ENCODE peak calls at places on chromosomes 5 and 9, in four cellular contexts. P is colonic mucosa; Y is CD8-positive, alpha-beta T cell; M is SK-N-SH. I is an unnamed sample.
A peak's percentile ranks its signal among the peaks of the same experiment; 100 is the strongest.

GRCh38 chr9:116380496-116380995 is 227.0 kb downstream of the PAPPA start:
- DNase-seq in Y (no peak), P (no peak), M (no peak), I (no peak)

GRCh38 chr5:151492729-151493128 is 45.3 kb downstream of the SLC36A1 start:
- DNase-seq in P (no peak), Y (no peak), M (no peak), I (no peak)

GRCh38 chr5:97531549-97531948 is 348.5 kb upstream of the RIOK2 start:
- DNase-seq in M (no peak), Y (no peak), P (no peak), I (no peak)

GRCh38 chr5:81269751-81270686 is 31.4 kb upstream of the ZCCHC9 start:
- DNase-seq in Y (no peak), M (no peak), P (no peak), I (no peak)

GRCh38 chr5:419970-420369 is 23.0 kb upstream of the EXOC3 start:
- DNase-seq in P (no peak), Y (no peak), M (no peak), I (no peak)

GRCh38 chr5:141630570-141631140 is 6.0 kb downstream of the HDAC3 start:
- DNase-seq in P (no peak), Y (no peak), M (no peak), I (no peak)

GRCh38 chr5:93186031-93186682 is 394.9 kb downstream of the NR2F1-AS1 start:
- DNase-seq in M (no peak), Y (no peak), P (no peak), I (no peak)

GRCh38 chr9:89278997-89279739 is 31.8 kb upstream of the CKS2 start:
- DNase-seq in P (peak; percentile 27), Y (no peak), M (peak; percentile 68), I (no peak)

GRCh38 chr5:177357459-177358332 is at the start of gene RGS14:
- DNase-seq in P (peak; percentile 71), M (no peak), Y (peak; percentile 79), I (no peak)
- H3K4me3 ChIP-seq in P (peak within 1 kb of the TSS; percentile 48), M (no peak within 1 kb of the TSS), Y (peak within 1 kb of the TSS; percentile 90), I (peak within 1 kb of the TSS; percentile 53)

DNA sequence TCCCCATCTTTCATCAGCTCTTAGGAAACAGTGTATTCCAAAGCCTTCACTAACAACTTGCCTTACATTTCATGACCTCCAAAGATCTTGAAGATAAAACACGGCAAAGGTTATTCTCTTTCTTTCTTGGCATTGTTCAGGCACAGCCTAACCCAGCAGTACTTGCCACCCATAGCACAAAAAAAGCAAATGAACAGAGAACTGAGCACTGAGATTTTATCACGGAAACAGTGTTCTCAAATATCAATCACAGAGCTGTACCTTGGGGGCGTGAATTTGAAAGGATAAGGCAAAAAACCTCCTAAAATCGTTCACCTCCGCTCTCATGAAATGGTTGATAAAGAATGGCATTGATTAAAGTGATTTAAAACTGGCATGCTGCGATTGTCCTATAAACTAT is 16.9 kb upstream of the KCNV2 start:
- DNase-seq in M (no peak), P (no peak), Y (no peak), I (no peak)
- TF ChIP-seq CTCF in M (no peak), P (no peak), Y (no peak), I (no peak)

DNA sequence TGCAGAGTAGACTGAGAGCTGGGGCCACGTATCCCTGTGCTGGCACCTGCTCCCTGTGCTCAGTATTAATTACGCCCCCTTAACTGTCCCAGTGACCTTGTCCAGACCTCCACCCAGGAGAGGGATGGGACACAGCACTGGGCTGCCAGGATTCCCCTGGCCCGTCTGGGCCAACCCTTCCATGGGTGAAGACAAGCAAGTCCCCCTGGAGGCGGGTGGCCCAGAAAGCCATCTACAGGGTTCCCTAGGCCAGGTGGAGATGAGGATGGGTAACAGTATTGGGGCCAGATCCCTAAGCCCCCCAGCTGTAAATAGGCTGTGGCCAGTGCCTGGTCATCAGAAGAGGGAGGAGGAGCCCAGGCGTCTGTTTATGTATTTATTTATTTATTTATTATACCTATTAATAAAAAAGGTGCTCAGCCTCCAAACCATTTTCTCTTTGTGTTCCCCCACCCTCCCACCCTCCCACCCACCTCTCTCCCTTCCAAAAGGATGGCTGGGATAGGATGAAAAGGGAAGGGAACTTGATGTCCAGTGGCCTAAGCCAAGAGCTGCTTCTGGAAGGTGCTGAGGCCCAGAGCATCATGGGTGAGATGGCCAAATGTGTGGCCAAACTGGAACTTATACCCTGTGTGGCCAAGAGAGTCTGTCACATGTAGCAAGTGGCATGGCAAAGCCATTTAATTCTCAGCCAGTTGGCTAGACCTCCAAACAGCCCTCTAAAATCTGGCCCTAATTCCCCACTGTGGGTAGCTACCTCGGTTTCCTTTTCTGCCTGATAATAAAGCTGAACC is 43.4 kb upstream of the TESK1 start:
- DNase-seq in P (no peak), M (no peak), Y (no peak), I (no peak)
- H3K4me3 ChIP-seq in P (no peak overlapping the region), M (no peak overlapping the region), Y (no peak overlapping the region), I (no peak overlapping the region)

GRCh38 chr5:10867408-10868303 is 106.6 kb upstream of the DAP start:
- DNase-seq in M (no peak), P (no peak), Y (no peak), I (no peak)

GRCh38 chr5:10863763-10864383 is 102.8 kb upstream of the DAP start:
- DNase-seq in P (peak; percentile 61), Y (peak; percentile 24), M (peak; percentile 76), I (no peak)

DNA sequence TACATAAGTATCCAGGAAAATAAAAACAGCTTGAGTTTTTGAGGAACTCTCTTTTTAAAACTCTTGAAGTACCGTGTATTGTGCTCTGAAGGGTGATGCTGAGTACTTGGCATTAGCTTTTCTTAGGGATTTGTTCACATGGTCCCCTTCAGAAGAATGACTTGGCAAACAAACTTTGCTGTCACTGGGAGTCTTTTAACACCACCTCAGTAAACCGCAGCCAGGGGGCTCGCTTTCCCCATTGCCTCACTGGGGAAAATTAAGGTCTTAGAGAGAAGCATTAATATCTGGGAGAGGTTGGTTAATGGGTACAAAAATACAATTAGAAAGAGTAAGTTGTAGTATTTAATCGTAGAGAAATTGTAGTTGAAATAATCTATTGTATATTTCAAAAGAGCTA is 105.9 kb upstream of the DAP start:
- DNase-seq in M (no peak), Y (no peak), P (no peak), I (no peak)
- TF ChIP-seq CTCF in M (peak; percentile 30), Y (no peak), P (no peak), I (no peak)

GRCh38 chr5:32585446-32586250 is at the start of gene SUB1:
- DNase-seq in M (peak; percentile 96), P (peak; percentile 95), Y (peak; percentile 95), I (peak; percentile 53)

GRCh38 chr5:32583582-32584232 is 1.6 kb upstream of the SUB1 start:
- DNase-seq in P (no peak), M (no peak), Y (no peak), I (no peak)

GRCh38 chr5:32586251-32586642 is 890 bp downstream of the SUB1 start:
- DNase-seq in P (no peak), M (no peak), Y (no peak), I (no peak)

GRCh38 chr5:32584651-32585050 is 706 bp upstream of the SUB1 start:
- DNase-seq in P (no peak), Y (no peak), M (no peak), I (no peak)

GRCh38 chr5:32585122-32585445 is 273 bp upstream of the SUB1 start:
- DNase-seq in M (no peak), P (no peak), Y (no peak), I (no peak)
- H3K4me3 ChIP-seq in M (peak overlapping the region; percentile 78), P (peak overlapping the region; percentile 91), Y (peak overlapping the region; percentile 97), I (peak overlapping the region; percentile 96)

DNA sequence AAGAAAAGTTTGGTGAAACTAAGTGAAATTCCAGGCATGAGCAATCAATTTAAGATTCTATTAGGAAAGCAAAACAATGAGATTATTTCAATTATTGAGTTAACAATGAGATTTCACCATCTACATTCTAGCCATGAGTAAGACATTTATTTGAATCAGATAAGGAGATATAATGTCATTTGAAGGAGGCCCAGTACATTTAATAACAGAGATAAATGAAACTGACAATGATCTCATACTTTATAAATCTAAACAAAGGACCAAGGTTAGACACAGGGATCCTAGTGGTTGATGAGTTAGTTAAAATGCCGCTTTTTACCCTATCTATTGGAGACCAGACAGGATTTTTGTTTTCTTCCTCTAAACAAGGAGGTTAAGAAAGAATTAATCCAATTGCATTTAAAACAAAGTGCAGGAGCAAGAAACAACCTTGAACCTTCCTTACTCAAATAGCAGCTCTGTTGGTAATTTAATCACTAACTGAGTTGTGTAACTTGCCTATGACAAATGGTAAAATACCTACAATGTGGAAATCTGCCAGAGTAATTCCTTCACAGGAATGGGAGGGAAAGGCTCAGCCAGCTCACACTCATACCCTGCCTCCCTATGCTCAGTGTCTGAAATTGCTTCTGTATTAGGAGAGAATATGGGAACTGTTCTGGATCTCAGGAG is 103.5 kb upstream of the NR3C1 start:
- DNase-seq in Y (no peak), P (no peak), M (no peak), I (no peak)
- TF ChIP-seq CTCF in Y (no peak), P (no peak), M (peak; percentile 28), I (peak; percentile 26)

GRCh38 chr5:177085985-177086917 is at the start of gene FGFR4:
- DNase-seq in Y (peak; percentile 54), P (peak; percentile 91), M (peak; percentile 99), I (peak; percentile 30)

GRCh38 chr5:177086918-177087706 is 397 bp downstream of the FGFR4 start:
- DNase-seq in P (peak; percentile 91), Y (peak; percentile 72), M (peak; percentile 88), I (no peak)

GRCh38 chr5:177089146-177089545 is 2.4 kb downstream of the FGFR4 start:
- DNase-seq in Y (no peak), M (peak; percentile 35), P (no peak), I (no peak)

GRCh38 chr5:177089825-177090641 is 3.3 kb downstream of the FGFR4 start:
- DNase-seq in Y (no peak), P (peak; percentile 60), M (no peak), I (no peak)

GRCh38 chr5:177087707-177088005 is 941 bp downstream of the FGFR4 start:
- DNase-seq in M (no peak), P (no peak), Y (no peak), I (no peak)
- H3K4me3 ChIP-seq in M (no peak overlapping the region), P (peak overlapping the region; percentile 54), Y (no peak overlapping the region), I (no peak overlapping the region)

GRCh38 chr5:10894445-10895054 is 133.5 kb upstream of the DAP start:
- DNase-seq in Y (no peak), P (no peak), M (no peak), I (no peak)
- TF ChIP-seq CTCF in Y (no peak), P (no peak), M (no peak), I (no peak)

GRCh38 chr9:38228331-38229122 is 159.5 kb upstream of the SHB start:
- DNase-seq in M (peak; percentile 63), P (no peak), Y (no peak), I (no peak)

GRCh38 chr9:38227061-38227540 is 158.1 kb upstream of the SHB start:
- DNase-seq in Y (peak; percentile 64), P (peak; percentile 20), M (peak; percentile 75), I (no peak)

GRCh38 chr9:38226491-38226951 is 157.5 kb upstream of the SHB start:
- DNase-seq in M (no peak), Y (no peak), P (no peak), I (no peak)

GRCh38 chr9:38229123-38229829 is 160.2 kb upstream of the SHB start:
- DNase-seq in Y (no peak), M (no peak), P (no peak), I (no peak)

DNA sequence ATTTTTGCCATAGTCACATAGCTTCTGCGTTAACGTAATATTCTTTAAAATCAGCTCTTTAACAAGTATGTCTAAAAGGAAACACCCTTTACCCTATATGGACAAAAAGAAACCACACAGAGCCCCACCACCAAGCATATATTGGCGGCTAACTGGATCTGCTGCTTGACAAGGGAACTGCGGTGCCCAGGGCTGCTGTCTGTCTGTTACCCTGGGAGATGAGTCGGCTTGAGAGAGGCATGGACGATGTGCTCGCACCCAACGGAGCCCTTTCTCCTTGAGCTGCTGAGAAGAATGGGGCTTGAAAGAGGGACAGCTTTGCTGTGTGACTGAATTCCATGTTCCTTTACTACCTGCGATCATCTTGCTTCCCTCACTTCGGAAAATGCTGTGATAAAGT is 158.6 kb upstream of the SHB start:
- DNase-seq in P (no peak), M (peak; percentile 57), Y (peak; percentile 46), I (no peak)
- H3K4me3 ChIP-seq in P (no peak overlapping the region), M (peak overlapping the region; percentile 47), Y (peak overlapping the region; percentile 58), I (no peak overlapping the region)